ENCODE peak calls at places on chromosomes 16 and 17, in five cellular contexts. Z is tibial artery, R is colonic mucosa, X is bronchial epithelial cell, K is dorsolateral prefrontal cortex. W is an unnamed sample.

GRCh38 chr16:14074544-14074943 is 3.4 kb downstream of the MRTFB start:
- DNase-seq in Z (no peak), R (no peak), X (no peak), K (no peak), W (no peak)

GRCh38 chr17:19372439-19372838 is 5.9 kb upstream of the MAPK7 start:
- DNase-seq in R (no peak), Z (no peak), X (no peak), K (no peak), W (no peak)

GRCh38 chr17:64732336-64733006 is 70.4 kb upstream of the SMURF2 start:
- DNase-seq in X (no peak), K (no peak), R (no peak), Z (no peak), W (peak)

GRCh38 chr16:23374721-23375120 is 72.6 kb downstream of the SCNN1B start:
- DNase-seq in R (peak), K (no peak), X (no peak), Z (no peak), W (no peak)

GRCh38 chr17:45110676-45111611 is 21.4 kb downstream of the PLCD3 start:
- DNase-seq in R (no peak), Z (peak), K (no peak), X (no peak), W (no peak)

GRCh38 chr17:74904687-74905409 is 11.4 kb upstream of the FADS6 start:
- DNase-seq in R (no peak), K (no peak), Z (no peak), X (no peak), W (no peak)

GRCh38 chr16:2162676-2163118 is 7.1 kb downstream of the TRAF7 start:
- DNase-seq in R (peak), K (no peak), Z (no peak), X (no peak), W (no peak)

GRCh38 chr16:15919331-15919730 is 30.1 kb upstream of the ABCC1 start:
- DNase-seq in R (no peak), Z (no peak), X (peak), K (no peak), W (no peak)

GRCh38 chr17:82650723-82651122 is 2.5 kb upstream of the WDR45B start:
- DNase-seq in X (no peak), R (no peak), K (no peak), Z (no peak), W (no peak)

GRCh38 chr16:83609178-83609577 is 198.6 kb upstream of the HSBP1 start:
- DNase-seq in R (no peak), Z (no peak), K (no peak), X (no peak), W (peak)

GRCh38 chr17:27241346-27241946 is 52.5 kb upstream of the WSB1 start:
- DNase-seq in R (no peak), Z (no peak), X (peak), K (no peak), W (peak)

GRCh38 chr17:63985387-63986140 is 12.6 kb upstream of the PRR29 start:
- DNase-seq in Z (no peak), R (no peak), X (no peak), K (no peak), W (no peak)

DNA sequence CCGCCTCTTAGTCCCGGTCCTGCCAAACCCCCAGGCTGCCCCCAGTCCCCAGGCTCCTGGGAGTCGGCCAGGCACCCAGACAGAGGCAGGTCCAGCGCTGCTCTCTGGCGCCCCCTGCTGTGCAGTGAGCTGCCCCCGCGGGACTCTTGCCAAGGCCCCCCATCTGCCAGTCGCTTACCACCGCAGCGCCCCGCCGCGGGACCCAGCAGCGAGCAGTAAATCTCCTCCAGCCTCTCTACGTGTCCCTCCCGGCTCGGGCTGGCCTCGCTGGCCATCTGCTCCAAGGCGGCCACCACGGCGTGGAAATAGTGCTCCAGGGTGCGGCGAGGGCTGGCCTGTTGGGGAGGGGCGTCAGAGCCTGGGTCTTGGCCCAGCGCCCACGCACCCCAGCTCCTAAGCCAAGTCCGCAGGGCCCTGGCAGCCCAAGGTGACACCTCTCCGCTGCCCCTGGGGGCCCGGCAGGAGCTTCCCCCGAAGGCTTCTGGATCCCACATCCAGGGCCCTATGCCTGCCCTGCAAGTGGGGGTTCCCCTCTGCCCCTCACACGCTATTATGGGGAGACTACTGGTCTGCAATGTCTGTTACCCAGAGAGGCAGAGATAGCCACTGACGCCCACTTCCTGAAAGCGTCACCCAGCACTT is 33.7 kb upstream of the MFSD6L start:
- DNase-seq in Z (no peak), R (peak), K (no peak), X (no peak), W (no peak)
- TF ChIP-seq CTCF in Z (no peak), R (peak), K (no peak), X (no peak), W (peak)

DNA sequence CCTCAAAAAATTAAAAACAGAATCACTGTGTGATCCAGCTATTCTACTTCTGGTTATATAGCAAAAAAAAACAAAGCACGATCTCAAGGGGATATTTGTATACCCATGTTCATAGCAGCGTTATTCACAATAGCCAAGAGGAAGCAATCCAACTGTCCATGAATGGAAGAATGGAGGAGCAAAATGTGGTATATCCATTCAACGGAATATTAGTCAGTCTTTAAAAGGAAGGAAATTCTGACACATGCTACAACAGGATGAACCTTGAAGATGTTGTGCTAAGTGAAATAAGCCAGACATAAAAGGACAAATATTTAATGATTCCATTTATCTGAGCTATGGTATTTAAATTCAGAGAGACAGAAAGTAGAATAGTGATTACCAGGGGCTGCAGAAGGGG is 4.6 kb upstream of the NOL11 start:
- DNase-seq in Z (no peak), R (no peak), X (no peak), K (no peak), W (no peak)
- H3K4me3 ChIP-seq in Z (no peak), R (no peak), X (no peak), K (no peak), W (no peak)

DNA sequence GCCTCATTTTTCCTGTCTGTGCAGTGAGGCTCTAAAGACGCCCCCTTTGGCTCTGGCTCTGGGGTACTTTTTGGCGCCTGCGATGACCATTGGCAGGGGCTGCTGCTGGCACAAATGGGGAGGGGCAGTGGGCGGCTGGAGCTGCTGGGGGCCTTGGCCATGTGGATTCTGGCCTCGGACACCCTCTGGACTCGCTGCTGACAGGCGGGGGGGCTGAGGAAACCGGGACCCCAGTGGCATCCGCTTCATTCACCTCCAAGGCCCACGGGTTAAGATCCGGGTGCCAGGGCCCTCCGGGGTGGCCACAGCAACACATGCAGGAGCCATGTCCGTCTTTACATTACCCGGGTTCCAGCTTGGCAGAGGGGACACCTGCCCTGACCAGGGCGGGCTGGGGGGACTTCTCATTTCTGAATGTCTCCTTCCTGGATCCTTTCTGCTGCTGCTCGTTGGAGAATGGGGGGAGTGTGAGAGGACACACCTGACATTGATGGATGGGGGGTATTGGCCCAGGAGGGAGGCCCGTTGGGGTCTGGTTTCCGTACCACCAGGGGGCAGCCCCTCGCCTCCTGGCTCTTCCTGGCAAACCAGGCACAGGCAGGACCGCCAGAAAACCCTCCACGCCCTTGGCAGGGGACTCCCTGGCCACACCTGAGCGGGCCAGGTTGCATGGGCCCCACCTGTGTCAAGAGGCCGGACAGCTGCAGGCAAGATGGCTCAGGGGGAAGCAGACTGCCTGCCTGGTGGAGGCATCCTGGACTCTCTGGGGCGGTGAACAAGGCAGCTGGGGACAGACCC is 21.8 kb downstream of the GSE1 start:
- DNase-seq in Z (no peak), R (no peak), X (no peak), K (no peak), W (no peak)
- TF ChIP-seq CTCF in Z (no peak), R (no peak), X (peak), K (no peak), W (no peak)

GRCh38 chr17:49567871-49568694 is 7.6 kb upstream of the NXPH3 start:
- DNase-seq in K (peak), X (peak), R (peak), Z (peak), W (peak)

GRCh38 chr17:49567104-49567521 is 8.6 kb upstream of the NXPH3 start:
- DNase-seq in Z (no peak), X (no peak), R (no peak), K (no peak), W (no peak)

GRCh38 chr17:49566668-49567071 is 9.0 kb upstream of the NXPH3 start:
- DNase-seq in Z (no peak), K (no peak), R (no peak), X (peak), W (no peak)

GRCh38 chr17:49564638-49565037 is 11.0 kb upstream of the NXPH3 start:
- DNase-seq in Z (no peak), X (no peak), K (no peak), R (no peak), W (no peak)

DNA sequence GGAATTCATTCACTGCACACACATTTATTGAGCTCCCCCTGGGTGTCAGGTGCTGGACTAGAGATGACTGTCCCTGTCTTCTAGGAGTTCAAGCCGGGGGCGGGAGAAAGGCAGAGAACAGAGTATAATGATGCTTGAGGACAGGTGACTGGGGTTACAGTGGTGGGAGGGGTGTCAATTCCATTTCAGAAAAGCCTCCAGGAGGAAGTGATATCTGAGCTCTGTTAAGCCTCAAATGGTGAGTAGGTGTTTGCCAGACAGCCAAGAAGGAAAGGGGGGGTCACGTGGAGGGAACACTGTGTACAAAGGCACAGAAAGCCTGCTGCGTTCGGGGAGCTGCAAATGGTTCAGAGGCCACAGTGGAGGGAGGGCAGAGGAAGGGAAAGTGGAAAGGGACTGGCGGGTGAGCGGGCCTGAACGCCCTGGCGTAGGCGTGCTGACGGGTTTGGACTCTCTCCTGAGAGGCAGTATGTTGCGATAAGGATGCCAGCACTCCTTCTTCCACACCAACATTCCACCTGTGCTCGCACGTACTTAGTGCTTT is 9.7 kb upstream of the NXPH3 start:
- DNase-seq in Z (peak), R (no peak), X (peak), K (no peak), W (peak)
- H3K4me3 ChIP-seq in Z (no peak), R (no peak), X (no peak), K (no peak), W (no peak)

W was measured in fibroblast of pulmonary artery.